ENCODE peak calls at places on chromosomes 13 and 19, in nine cellular contexts. Q is cardiac fibroblast, E is HAP-1, N is AG10803, I is ovary, T is HT1080, D is AG04450, K is frontal cortex, Z is GM10248. H is an unnamed sample.

GRCh38 chr13:113837554-113838355 is 26.1 kb downstream of the GAS6 start:
- DNase-seq in Q (peak; percentile 98), E (no peak), N (peak; percentile 99), I (peak; percentile 96), T (peak; percentile 99), D (peak; percentile 97), K (peak; percentile 84), Z (no peak), H (peak; percentile 74)

GRCh38 chr19:44718441-44719261 is 19.7 kb downstream of the CEACAM16 start:
- DNase-seq in Q (peak; percentile 59), E (peak; percentile 86), N (peak; percentile 40), I (peak; percentile 86), T (peak; percentile 85), D (peak; percentile 7), K (peak; percentile 55), Z (no peak), H (peak; percentile 94)

GRCh38 chr19:50518091-50519005 is 4.6 kb upstream of the ASPDH start:
- DNase-seq in Q (no peak), E (no peak), N (no peak), I (no peak), T (no peak), D (no peak), K (no peak), Z (no peak), H (no peak)

GRCh38 chr13:103222683-103223082 is 156.5 kb upstream of the SLC10A2 start:
- DNase-seq in Q (no peak), E (no peak), N (no peak), I (no peak), T (no peak), D (no peak), K (no peak), Z (no peak), H (no peak)

GRCh38 chr19:18021121-18021755 is 13.3 kb downstream of the ARRDC2 start:
- DNase-seq in Q (peak; percentile 95), E (no peak), N (peak; percentile 82), I (peak; percentile 67), T (peak; percentile 81), D (no peak), K (peak; percentile 67), Z (peak; percentile 40), H (peak; percentile 81)

GRCh38 chr13:43006893-43007631 is 15.0 kb upstream of the EPSTI1 start:
- DNase-seq in Q (peak; percentile 72), E (peak; percentile 95), N (peak; percentile 47), I (no peak), T (peak; percentile 67), D (no peak), K (no peak), Z (no peak), H (no peak)

GRCh38 chr13:99993660-99994455 is 12.3 kb downstream of the ZIC2 start:
- DNase-seq in Q (no peak), E (no peak), N (no peak), I (no peak), T (no peak), D (no peak), K (no peak), Z (no peak), H (no peak)

GRCh38 chr19:4889034-4889825 is 13.5 kb downstream of the ARRDC5 start:
- DNase-seq in Q (peak; percentile 76), E (no peak), N (peak; percentile 46), I (no peak), T (peak; percentile 85), D (no peak), K (no peak), Z (no peak), H (no peak)

GRCh38 chr13:99656843-99657506 is 155.7 kb downstream of the TM9SF2 start:
- DNase-seq in Q (no peak), E (no peak), N (no peak), I (no peak), T (no peak), D (no peak), K (no peak), Z (no peak), H (no peak)

H was measured in pulmonary artery endothelial cell.